ENCODE peak calls at places on chromosome X, in five cellular contexts. A is fibroblast of gingiva; L is activated CD8-positive, alpha-beta T cell treated with anti-CD3 and anti-CD28 coated beads, Interleukin-2, amount 10 ng/mL, durations not matched to agents 7 days and 5 days; P is immature natural killer cell; B is H4. I is an unnamed sample.

GRCh38 chrX:110116581-110116980 is 113.7 kb downstream of the TMEM164 start:
- DNase-seq in A (no peak), L (no peak), P (no peak), B (no peak), I (no peak)

GRCh38 chrX:41265615-41266014 is 68.3 kb upstream of the DDX3X start:
- DNase-seq in A (peak), L (peak), P (peak), B (peak), I (no peak)

GRCh38 chrX:107102980-107103379 is 15.6 kb downstream of the RBM41 start:
- DNase-seq in A (no peak), L (no peak), P (no peak), B (no peak), I (no peak)

GRCh38 chrX:46325312-46325877 is 219.8 kb downstream of the ZNF674 start:
- DNase-seq in A (peak), L (no peak), P (no peak), B (peak), I (no peak)

GRCh38 chrX:27808226-27808625 is 436 bp downstream of the MAGEB10 start:
- DNase-seq in A (no peak), L (no peak), P (no peak), B (no peak), I (no peak)

GRCh38 chrX:19953145-19953544 is 37.7 kb downstream of the BCLAF3 start:
- DNase-seq in A (no peak), L (no peak), P (no peak), B (no peak), I (no peak)

GRCh38 chrX:153474718-153475117 is 4.3 kb upstream of the HAUS7 start:
- DNase-seq in A (peak), L (peak), P (peak), B (no peak), I (no peak)

GRCh38 chrX:10904220-10904619 is 206.9 kb upstream of the HCCS start:
- DNase-seq in A (peak), L (no peak), P (no peak), B (no peak), I (no peak)

GRCh38 chrX:27679281-27679680 is 89.1 kb downstream of the DCAF8L2 start:
- DNase-seq in A (no peak), L (no peak), P (no peak), B (no peak), I (no peak)

GRCh38 chrX:55264816-55265215 is at the start of gene PAGE3:
- DNase-seq in A (no peak), L (no peak), P (no peak), B (no peak), I (no peak)

GRCh38 chrX:136138939-136139338 is 8.4 kb upstream of the FHL1 start:
- DNase-seq in A (no peak), L (no peak), P (no peak), B (no peak), I (no peak)

GRCh38 chrX:54415534-54416350 is 24.5 kb upstream of the TSR2 start:
- DNase-seq in A (no peak), L (peak), P (no peak), B (peak), I (no peak)

GRCh38 chrX:45230410-45230809 is 29.7 kb upstream of the DIPK2B start:
- DNase-seq in A (no peak), L (no peak), P (no peak), B (no peak), I (no peak)